ENCODE peak calls at places on chromosomes 11 and 22, in seven cellular contexts. D is A549, U is Peyer's patch, J is BE2C, G is HFF-Myc, N is vagina, K is fibroblast of pulmonary artery. B is an unnamed sample.

GRCh38 chr11:85826096-85826855 is 15.3 kb upstream of the SYTL2 start:
- DNase-seq in G (no peak), K (peak), D (peak), J (peak), N (no peak), U (no peak), B (peak)

GRCh38 chr11:93935826-93936225 is 85.3 kb upstream of the HEPHL1 start:
- DNase-seq in U (no peak), K (no peak), J (no peak), N (no peak), G (no peak), D (no peak), B (no peak)

GRCh38 chr11:13007702-13008435 is 1.2 kb upstream of the RASSF10 start:
- DNase-seq in D (peak), K (no peak), N (no peak), U (no peak), G (no peak), J (no peak), B (peak)

GRCh38 chr11:30411383-30411782 is 88.5 kb downstream of the ARL14EP start:
- DNase-seq in K (no peak), G (no peak), J (no peak), U (no peak), D (no peak), N (no peak), B (no peak)

GRCh38 chr11:2089536-2090165 is 49.5 kb downstream of the IGF2 start:
- DNase-seq in J (peak), D (peak), K (peak), G (no peak), N (no peak), U (no peak), B (peak)

GRCh38 chr11:8814923-8815240 is 96.1 kb upstream of the AKIP1 start:
- DNase-seq in K (no peak), U (no peak), G (no peak), N (no peak), J (no peak), D (no peak), B (no peak)

GRCh38 chr11:95456704-95457491 is 225.9 kb upstream of the SESN3 start:
- DNase-seq in J (no peak), D (no peak), U (no peak), K (peak), N (no peak), G (no peak), B (no peak)

GRCh38 chr11:746289-747175 is 732 bp upstream of the TALDO1 start:
- DNase-seq in K (no peak), U (no peak), G (no peak), J (peak), N (no peak), D (peak), B (no peak)

GRCh38 chr11:3121416-3121815 is 43.7 kb downstream of the OSBPL5 start:
- DNase-seq in G (no peak), N (no peak), J (no peak), D (no peak), U (peak), K (no peak), B (no peak)

GRCh38 chr11:10937416-10937815 is 79.6 kb upstream of the ZBED5 start:
- DNase-seq in N (no peak), D (no peak), G (no peak), U (no peak), K (no peak), J (no peak), B (no peak)

GRCh38 chr11:57903441-57904123 is 120.1 kb upstream of the OR9Q1 start:
- DNase-seq in G (no peak), N (no peak), K (no peak), D (peak), U (peak), J (peak), B (peak)

GRCh38 chr22:40193429-40194421 is 16.0 kb downstream of the TNRC6B start:
- DNase-seq in U (no peak), D (peak), K (peak), N (no peak), G (no peak), J (no peak), B (no peak)

GRCh38 chr11:36492724-36493304 is 17.3 kb downstream of the TRAF6 start:
- DNase-seq in N (no peak), U (no peak), D (peak), J (no peak), G (no peak), K (peak), B (peak)

DNA sequence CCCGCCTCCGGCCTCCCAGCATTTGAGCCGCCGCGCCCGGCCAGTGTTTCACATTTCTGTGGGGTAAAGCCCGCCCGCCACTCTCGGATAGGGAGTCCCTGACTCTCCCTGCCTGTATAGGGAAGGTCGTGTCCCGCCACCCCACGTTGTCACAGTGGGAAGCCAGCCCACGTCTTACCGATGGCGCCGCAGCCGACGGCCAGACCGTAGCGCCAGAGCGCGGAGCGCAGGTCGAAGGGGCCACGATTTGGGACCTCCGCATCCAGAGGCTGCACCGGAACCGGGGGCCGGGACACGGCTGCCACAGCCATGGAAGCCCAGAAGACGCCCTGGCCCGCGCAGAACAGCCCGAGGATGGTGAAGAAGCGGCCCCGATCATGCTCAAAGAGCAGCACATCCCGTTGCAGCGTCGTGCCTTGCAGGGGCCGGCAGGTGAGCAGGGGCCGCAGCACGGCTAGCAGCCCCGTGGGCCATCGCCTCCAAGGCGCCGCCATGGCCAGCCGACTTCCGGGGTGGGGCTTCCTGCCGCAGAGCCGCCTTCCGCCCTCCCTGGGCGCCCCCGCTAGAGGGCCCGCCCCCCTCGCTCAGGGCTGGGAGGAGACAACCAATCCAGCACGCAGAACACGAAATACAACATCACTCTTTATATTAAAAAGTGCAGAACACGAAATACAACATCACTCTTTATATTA is at the start of gene TMEM223:
- DNase-seq in N (no peak), G (no peak), U (peak), K (peak), D (peak), J (peak), B (peak)
- TF ChIP-seq CTCF in N (no peak), G (no peak), U (peak), K (no peak), D (no peak), J (no peak), B (peak)

GRCh38 chr11:34789196-34789834 is 126.9 kb downstream of the APIP start:
- DNase-seq in N (no peak), G (no peak), D (no peak), J (no peak), U (no peak), K (no peak), B (no peak)

GRCh38 chr11:34791725-34792124 is 124.5 kb downstream of the APIP start:
- DNase-seq in U (no peak), J (no peak), N (no peak), G (no peak), D (no peak), K (no peak), B (no peak)

GRCh38 chr11:34792143-34792542 is 124.0 kb downstream of the APIP start:
- DNase-seq in N (no peak), G (no peak), D (no peak), U (no peak), J (no peak), K (no peak), B (no peak)

GRCh38 chr11:34788642-34789041 is 127.5 kb downstream of the APIP start:
- DNase-seq in K (no peak), N (no peak), J (no peak), G (no peak), U (no peak), D (no peak), B (no peak)

GRCh38 chr11:34790620-34791019 is 125.6 kb downstream of the APIP start:
- DNase-seq in K (no peak), U (no peak), N (no peak), D (no peak), J (no peak), G (no peak), B (peak)
- TF ChIP-seq CTCF in K (peak), U (no peak), N (no peak), D (no peak), J (no peak), G (no peak), B (peak)

GRCh38 chr11:67628710-67629385 is 889 bp downstream of the NUDT8 start:
- DNase-seq in G (no peak), D (no peak), N (no peak), K (no peak), J (no peak), U (no peak), B (no peak)
- TF ChIP-seq CTCF in G (no peak), D (no peak), N (no peak), K (no peak), J (no peak), U (no peak), B (no peak)

DNA sequence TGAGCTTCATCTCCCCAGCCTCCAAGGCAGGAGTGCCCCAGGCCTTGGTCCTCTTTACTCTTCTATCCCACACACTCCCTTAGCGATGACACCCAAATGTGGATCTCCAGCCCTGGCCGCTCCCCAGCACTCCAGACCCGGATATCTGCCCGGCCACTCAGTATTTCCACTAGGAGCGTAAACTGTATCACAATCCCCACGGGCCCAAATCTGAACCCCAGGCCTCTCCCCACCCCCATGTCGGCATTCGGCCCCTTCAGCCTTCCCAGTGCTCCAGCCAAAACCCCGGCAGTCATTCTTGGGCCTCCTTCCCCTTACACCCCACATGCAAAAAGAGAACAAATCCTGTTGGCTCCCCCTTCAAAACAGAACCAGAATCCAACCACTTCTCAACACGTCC is 20.8 kb downstream of the WNT11 start:
- DNase-seq in G (no peak), K (no peak), D (no peak), U (no peak), N (no peak), J (no peak), B (no peak)
- TF ChIP-seq CTCF in G (no peak), K (no peak), D (no peak), U (no peak), N (no peak), J (no peak), B (no peak)

GRCh38 chr11:80748207-80748606 is 1307.4 kb upstream of the TENM4 start:
- DNase-seq in G (no peak), K (no peak), N (no peak), D (no peak), J (no peak), U (no peak), B (no peak)
- TF ChIP-seq CTCF in G (no peak), K (no peak), N (no peak), D (no peak), J (no peak), U (no peak), B (no peak)

DNA sequence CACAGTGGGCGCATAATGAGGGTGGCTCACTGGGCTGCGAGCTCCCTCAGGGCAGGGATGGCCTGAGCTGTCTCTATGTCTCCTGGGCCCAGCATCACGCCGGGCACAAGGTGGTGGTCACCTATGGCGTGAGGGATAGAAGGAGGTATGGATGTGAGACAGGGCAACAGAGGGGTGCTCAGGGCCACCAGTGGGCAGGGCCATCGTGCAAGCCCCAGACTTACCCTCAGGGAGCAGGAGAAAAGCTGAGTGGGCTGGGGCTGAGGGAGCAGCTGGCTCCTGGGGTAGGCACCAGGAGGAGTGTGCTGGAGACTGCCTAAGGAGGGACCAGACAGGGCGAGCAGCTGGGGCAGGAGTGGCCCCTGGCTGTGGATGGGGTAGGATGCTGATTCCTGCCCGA is 34.3 kb upstream of the KLHL35 start:
- DNase-seq in D (no peak), U (no peak), J (no peak), K (no peak), N (no peak), G (no peak), B (no peak)
- TF ChIP-seq CTCF in D (no peak), U (no peak), J (no peak), K (no peak), N (no peak), G (no peak), B (no peak)

DNA sequence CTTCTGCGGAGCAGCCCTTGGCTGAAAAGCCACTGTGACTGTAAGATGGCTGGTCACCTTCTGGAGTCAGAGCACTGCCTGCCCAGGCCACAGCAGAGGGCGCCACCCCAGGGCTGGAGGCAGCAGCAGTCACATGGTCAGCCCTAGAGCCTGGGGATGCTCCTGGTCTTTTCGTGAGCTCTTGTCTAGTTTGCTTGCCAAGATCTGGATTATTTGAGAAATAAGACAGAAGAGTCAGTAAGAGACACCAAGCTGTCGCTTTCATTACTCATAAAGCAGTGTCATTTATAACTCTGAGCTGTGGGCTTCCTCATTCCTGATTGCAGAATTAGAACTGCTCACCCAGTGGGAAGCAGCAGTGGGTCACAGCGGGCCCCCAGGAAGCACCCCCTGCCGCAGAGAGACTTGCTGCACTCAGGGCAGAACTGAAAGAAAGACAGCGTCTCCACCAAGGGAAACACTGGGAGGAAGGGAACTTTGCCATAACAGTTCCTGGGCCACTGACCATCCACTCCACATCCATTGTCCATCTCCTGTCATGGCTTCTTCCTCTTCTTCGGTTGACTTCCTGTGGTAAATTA is 56.7 kb downstream of the PPP6R2 start:
- DNase-seq in U (peak), J (peak), N (no peak), K (peak), G (no peak), D (peak), B (peak)
- TF ChIP-seq CTCF in U (peak), J (peak), N (no peak), K (peak), G (peak), D (peak), B (no peak)

GRCh38 chr11:75495749-75496641 is 29.7 kb downstream of the GDPD5 start:
- DNase-seq in G (no peak), U (no peak), J (peak), N (no peak), D (peak), K (no peak), B (no peak)
- TF ChIP-seq CTCF in G (no peak), U (no peak), J (peak), N (no peak), D (peak), K (peak), B (no peak)

DNA sequence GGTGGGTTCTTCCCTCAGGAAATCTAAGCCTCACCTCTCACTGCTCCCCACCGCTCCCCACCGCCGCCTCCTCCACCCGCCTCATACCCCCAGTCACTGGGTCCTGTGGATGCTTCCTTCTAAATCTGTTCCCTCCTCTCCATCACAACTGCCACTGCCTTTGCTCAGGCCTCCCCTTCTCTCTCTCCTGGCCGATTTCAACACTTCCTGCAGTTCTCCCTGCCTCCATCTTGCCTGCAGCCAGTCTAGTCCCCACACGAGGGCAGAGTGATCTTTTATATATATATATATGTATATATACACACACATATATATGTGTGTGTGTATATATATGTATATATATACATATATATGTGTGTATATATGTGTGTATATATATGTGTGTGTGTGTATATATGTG is 27.8 kb downstream of the CREB3L1 start:
- DNase-seq in J (no peak), U (no peak), K (peak), N (no peak), G (no peak), D (no peak), B (no peak)
- TF ChIP-seq CTCF in J (peak), U (no peak), K (peak), N (no peak), G (peak), D (no peak), B (no peak)

B was measured in Calu3.